ENCODE peak calls at places on chromosome 11, in six cellular contexts. One of them, this sample, is unnamed.

GRCh38 chr11:116928102-116928777 is 90.8 kb upstream of the APOA1 start:
- DNase-seq in endothelial cell of umbilical vein: no peak
- DNase-seq in fibroblast of lung: no peak
- DNase-seq in ovary: no peak
- DNase-seq in left ventricle myocardium inferior: no peak
- DNase-seq in GM23338: no peak
- DNase-seq in this sample: no peak

GRCh38 chr11:47766363-47767227 is 546 bp downstream of the FNBP4 start:
- DNase-seq in endothelial cell of umbilical vein: peak; percentile 73
- DNase-seq in fibroblast of lung: peak; percentile 76
- DNase-seq in ovary: peak; percentile 71
- DNase-seq in left ventricle myocardium inferior: peak; percentile 61
- DNase-seq in GM23338: peak; percentile 41
- DNase-seq in this sample: peak; percentile 72

GRCh38 chr11:58788355-58789023 is 56.0 kb downstream of the GLYATL2 start:
- DNase-seq in endothelial cell of umbilical vein: peak; percentile 42
- DNase-seq in fibroblast of lung: peak; percentile 38
- DNase-seq in ovary: no peak
- DNase-seq in left ventricle myocardium inferior: no peak
- DNase-seq in GM23338: peak; percentile 81
- DNase-seq in this sample: peak; percentile 45

GRCh38 chr11:64742087-64742939 is 1.6 kb downstream of the RASGRP2 start:
- DNase-seq in endothelial cell of umbilical vein: no peak
- DNase-seq in fibroblast of lung: no peak
- DNase-seq in ovary: no peak
- DNase-seq in left ventricle myocardium inferior: no peak
- DNase-seq in GM23338: peak; percentile 72
- DNase-seq in this sample: no peak

GRCh38 chr11:102603576-102603975 is 21.6 kb downstream of the MMP20 start:
- DNase-seq in endothelial cell of umbilical vein: no peak
- DNase-seq in fibroblast of lung: no peak
- DNase-seq in ovary: no peak
- DNase-seq in left ventricle myocardium inferior: no peak
- DNase-seq in GM23338: no peak
- DNase-seq in this sample: no peak

GRCh38 chr11:121614661-121615240 is 162.0 kb upstream of the SORL1-AS1 start:
- DNase-seq in endothelial cell of umbilical vein: peak; percentile 66
- DNase-seq in fibroblast of lung: no peak
- DNase-seq in ovary: no peak
- DNase-seq in left ventricle myocardium inferior: no peak
- DNase-seq in GM23338: peak; percentile 26
- DNase-seq in this sample: no peak

GRCh38 chr11:119316729-119317591 is at the start of gene MCAM:
- DNase-seq in endothelial cell of umbilical vein: peak; percentile 65
- DNase-seq in fibroblast of lung: peak; percentile 33
- DNase-seq in ovary: no peak
- DNase-seq in left ventricle myocardium inferior: peak; percentile 50
- DNase-seq in GM23338: peak; percentile 66
- DNase-seq in this sample: no peak

GRCh38 chr11:69049490-69049867 is 747 bp downstream of the TPCN2 start:
- DNase-seq in endothelial cell of umbilical vein: no peak
- DNase-seq in fibroblast of lung: no peak
- DNase-seq in ovary: no peak
- DNase-seq in left ventricle myocardium inferior: no peak
- DNase-seq in GM23338: no peak
- DNase-seq in this sample: no peak

GRCh38 chr11:65504671-65505433 is 6.0 kb downstream of the MALAT1 start:
- DNase-seq in endothelial cell of umbilical vein: peak; percentile 35
- DNase-seq in fibroblast of lung: peak; percentile 47
- DNase-seq in ovary: peak; percentile 53
- DNase-seq in left ventricle myocardium inferior: no peak
- DNase-seq in GM23338: no peak
- DNase-seq in this sample: no peak

GRCh38 chr11:44729718-44730117 is 3.0 kb downstream of the TSPAN18 start:
- DNase-seq in endothelial cell of umbilical vein: peak; percentile 44
- DNase-seq in fibroblast of lung: no peak
- DNase-seq in ovary: no peak
- DNase-seq in left ventricle myocardium inferior: no peak
- DNase-seq in GM23338: no peak
- DNase-seq in this sample: no peak

GRCh38 chr11:11349870-11350325 is 3.2 kb downstream of the CSNK2A3 start:
- DNase-seq in endothelial cell of umbilical vein: peak; percentile 56
- DNase-seq in fibroblast of lung: peak; percentile 90
- DNase-seq in ovary: no peak
- DNase-seq in left ventricle myocardium inferior: no peak
- DNase-seq in GM23338: no peak
- DNase-seq in this sample: peak; percentile 18

GRCh38 chr11:95134491-95134890 is 44.8 kb downstream of the ENDOD1 start:
- DNase-seq in endothelial cell of umbilical vein: no peak
- DNase-seq in fibroblast of lung: peak; percentile 36
- DNase-seq in ovary: no peak
- DNase-seq in left ventricle myocardium inferior: no peak
- DNase-seq in GM23338: no peak
- DNase-seq in this sample: no peak

GRCh38 chr11:80173487-80174136 is 732.8 kb upstream of the TENM4 start:
- DNase-seq in endothelial cell of umbilical vein: no peak
- DNase-seq in fibroblast of lung: no peak
- DNase-seq in ovary: no peak
- DNase-seq in left ventricle myocardium inferior: no peak
- DNase-seq in GM23338: peak; percentile 31
- DNase-seq in this sample: no peak

GRCh38 chr11:4991066-4991465 is 3.6 kb upstream of the OR51L1 start:
- DNase-seq in endothelial cell of umbilical vein: no peak
- DNase-seq in fibroblast of lung: no peak
- DNase-seq in ovary: no peak
- DNase-seq in left ventricle myocardium inferior: no peak
- DNase-seq in GM23338: peak; percentile 28
- DNase-seq in this sample: no peak

GRCh38 chr11:97454988-97455387 is 1065.2 kb downstream of the JRKL start:
- DNase-seq in endothelial cell of umbilical vein: peak; percentile 16
- DNase-seq in fibroblast of lung: peak; percentile 54
- DNase-seq in ovary: no peak
- DNase-seq in left ventricle myocardium inferior: no peak
- DNase-seq in GM23338: peak; percentile 20
- DNase-seq in this sample: no peak

GRCh38 chr11:119157088-119157487 is 8.2 kb downstream of the ABCG4 start:
- DNase-seq in endothelial cell of umbilical vein: no peak
- DNase-seq in fibroblast of lung: no peak
- DNase-seq in ovary: no peak
- DNase-seq in left ventricle myocardium inferior: no peak
- DNase-seq in GM23338: no peak
- DNase-seq in this sample: no peak

GRCh38 chr11:65437436-65438227 is 15.0 kb downstream of the NEAT1 start:
- DNase-seq in endothelial cell of umbilical vein: peak; percentile 38
- DNase-seq in fibroblast of lung: peak; percentile 53
- DNase-seq in ovary: no peak
- DNase-seq in left ventricle myocardium inferior: no peak
- DNase-seq in GM23338: no peak
- DNase-seq in this sample: no peak

GRCh38 chr11:77407613-77408012 is 66.3 kb downstream of the PAK1 start:
- DNase-seq in endothelial cell of umbilical vein: peak; percentile 96
- DNase-seq in fibroblast of lung: peak; percentile 83
- DNase-seq in ovary: peak; percentile 20
- DNase-seq in left ventricle myocardium inferior: no peak
- DNase-seq in GM23338: peak; percentile 21
- DNase-seq in this sample: peak; percentile 85

GRCh38 chr11:124920870-124921609 is 2.0 kb downstream of the HEPN1 start:
- DNase-seq in endothelial cell of umbilical vein: peak; percentile 82
- DNase-seq in fibroblast of lung: peak; percentile 74
- DNase-seq in ovary: peak; percentile 87
- DNase-seq in left ventricle myocardium inferior: peak; percentile 81
- DNase-seq in GM23338: peak; percentile 83
- DNase-seq in this sample: peak; percentile 60

GRCh38 chr11:13487661-13488030 is 8.2 kb downstream of the PTH start:
- DNase-seq in endothelial cell of umbilical vein: peak; percentile 16
- DNase-seq in fibroblast of lung: no peak
- DNase-seq in ovary: no peak
- DNase-seq in left ventricle myocardium inferior: no peak
- DNase-seq in GM23338: peak; percentile 75
- DNase-seq in this sample: peak; percentile 37

GRCh38 chr11:114200785-114201184 is 95.4 kb upstream of the NNMT start:
- DNase-seq in endothelial cell of umbilical vein: no peak
- DNase-seq in fibroblast of lung: no peak
- DNase-seq in ovary: no peak
- DNase-seq in left ventricle myocardium inferior: no peak
- DNase-seq in GM23338: no peak
- DNase-seq in this sample: no peak
- H3K27ac ChIP-seq in endothelial cell of umbilical vein: no peak overlapping the region
- H3K27ac ChIP-seq in fibroblast of lung: no peak overlapping the region
- H3K27ac ChIP-seq in ovary: no peak overlapping the region
- H3K27ac ChIP-seq in left ventricle myocardium inferior: peak overlapping the region; percentile 95
- H3K27ac ChIP-seq in GM23338: no peak overlapping the region
- H3K27ac ChIP-seq in this sample: no peak overlapping the region

GRCh38 chr11:45920531-45921477 is 1.7 kb upstream of the LARGE2 start:
- DNase-seq in endothelial cell of umbilical vein: no peak
- DNase-seq in fibroblast of lung: no peak
- DNase-seq in ovary: no peak
- DNase-seq in left ventricle myocardium inferior: no peak
- DNase-seq in GM23338: no peak
- DNase-seq in this sample: no peak
- H3K4me3 ChIP-seq in endothelial cell of umbilical vein: no peak overlapping the region
- H3K4me3 ChIP-seq in fibroblast of lung: no peak overlapping the region
- H3K4me3 ChIP-seq in ovary: no peak overlapping the region
- H3K4me3 ChIP-seq in left ventricle myocardium inferior: no peak overlapping the region
- H3K4me3 ChIP-seq in GM23338: peak overlapping the region; percentile 91
- H3K4me3 ChIP-seq in this sample: no peak overlapping the region

GRCh38 chr11:67420646-67421420 is 5.4 kb downstream of the CARNS1 start:
- DNase-seq in endothelial cell of umbilical vein: peak; percentile 92
- DNase-seq in fibroblast of lung: peak; percentile 82
- DNase-seq in ovary: peak; percentile 97
- DNase-seq in left ventricle myocardium inferior: peak; percentile 97
- DNase-seq in GM23338: peak; percentile 96
- DNase-seq in this sample: peak; percentile 99
- H3K4me1 ChIP-seq in endothelial cell of umbilical vein: peaks cover 4% of the 10 kb centered on the region
- H3K4me1 ChIP-seq in fibroblast of lung: peaks cover 5% of the 10 kb centered on the region
- H3K4me1 ChIP-seq in ovary: peaks cover 6% of the 10 kb centered on the region
- H3K4me1 ChIP-seq in left ventricle myocardium inferior: peaks cover 51% of the 10 kb centered on the region
- H3K4me1 ChIP-seq in GM23338: peaks cover 15% of the 10 kb centered on the region
- H3K4me1 ChIP-seq in this sample: no peaks in the 10 kb centered on the region

GRCh38 chr11:8389034-8389996 is 125.6 kb upstream of the LMO1 start:
- DNase-seq in endothelial cell of umbilical vein: no peak
- DNase-seq in fibroblast of lung: peak; percentile 13
- DNase-seq in ovary: no peak
- DNase-seq in left ventricle myocardium inferior: no peak
- DNase-seq in GM23338: peak; percentile 17
- DNase-seq in this sample: no peak
- H3K27ac ChIP-seq in endothelial cell of umbilical vein: no peak overlapping the region
- H3K27ac ChIP-seq in fibroblast of lung: no peak overlapping the region
- H3K27ac ChIP-seq in ovary: no peak overlapping the region
- H3K27ac ChIP-seq in left ventricle myocardium inferior: no peak overlapping the region
- H3K27ac ChIP-seq in GM23338: no peak overlapping the region
- H3K27ac ChIP-seq in this sample: no peak overlapping the region

GRCh38 chr11:19714093-19714386 is 1.4 kb downstream of the NAV2 start:
- DNase-seq in endothelial cell of umbilical vein: peak; percentile 46
- DNase-seq in fibroblast of lung: no peak
- DNase-seq in ovary: no peak
- DNase-seq in left ventricle myocardium inferior: no peak
- DNase-seq in GM23338: peak; percentile 54
- DNase-seq in this sample: no peak
- H3K4me3 ChIP-seq in endothelial cell of umbilical vein: peak overlapping the region; percentile 56
- H3K4me3 ChIP-seq in fibroblast of lung: peak overlapping the region; percentile 94
- H3K4me3 ChIP-seq in ovary: peak overlapping the region; percentile 66
- H3K4me3 ChIP-seq in left ventricle myocardium inferior: peak overlapping the region; percentile 87
- H3K4me3 ChIP-seq in GM23338: peak overlapping the region; percentile 71
- H3K4me3 ChIP-seq in this sample: peak overlapping the region; percentile 53

DNA sequence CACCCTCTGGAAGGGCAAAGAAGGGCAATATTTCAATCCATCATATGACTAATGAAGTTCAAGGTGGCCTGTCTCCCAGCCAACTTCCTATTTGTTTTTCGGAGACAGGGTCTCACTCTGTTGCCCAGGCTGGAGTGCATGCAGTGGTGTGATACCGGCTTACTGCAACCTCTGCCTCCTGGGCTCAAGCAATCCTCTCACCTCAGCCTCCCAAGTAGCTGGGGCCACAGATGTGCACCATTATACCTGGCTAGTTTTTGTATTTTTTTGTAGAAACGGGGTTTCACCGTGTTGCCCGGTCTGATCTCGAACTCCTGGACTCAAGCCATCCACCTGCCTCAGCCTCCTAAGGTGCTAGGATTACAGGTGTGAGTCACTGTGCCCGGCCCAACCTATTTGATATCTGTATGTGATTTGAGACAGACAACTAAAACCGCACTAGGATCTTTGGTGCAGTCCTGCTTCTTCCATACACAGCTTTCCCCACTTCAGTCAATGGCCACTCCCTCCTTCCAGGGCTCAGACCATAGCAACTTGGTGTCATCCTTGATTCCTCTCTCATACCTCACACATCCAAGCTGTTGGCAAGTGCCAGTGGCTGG is 13.3 kb downstream of the ABTB2 start:
- DNase-seq in endothelial cell of umbilical vein: no peak
- DNase-seq in fibroblast of lung: no peak
- DNase-seq in ovary: no peak
- DNase-seq in left ventricle myocardium inferior: no peak
- DNase-seq in GM23338: no peak
- DNase-seq in this sample: no peak
- H3K4me1 ChIP-seq in endothelial cell of umbilical vein: no peaks in the 10 kb centered on the region
- H3K4me1 ChIP-seq in fibroblast of lung: peaks cover 33% of the 10 kb centered on the region
- H3K4me1 ChIP-seq in ovary: peaks cover 19% of the 10 kb centered on the region
- H3K4me1 ChIP-seq in left ventricle myocardium inferior: peaks cover 83% of the 10 kb centered on the region
- H3K4me1 ChIP-seq in GM23338: peaks cover 10% of the 10 kb centered on the region
- H3K4me1 ChIP-seq in this sample: no peaks in the 10 kb centered on the region

DNA sequence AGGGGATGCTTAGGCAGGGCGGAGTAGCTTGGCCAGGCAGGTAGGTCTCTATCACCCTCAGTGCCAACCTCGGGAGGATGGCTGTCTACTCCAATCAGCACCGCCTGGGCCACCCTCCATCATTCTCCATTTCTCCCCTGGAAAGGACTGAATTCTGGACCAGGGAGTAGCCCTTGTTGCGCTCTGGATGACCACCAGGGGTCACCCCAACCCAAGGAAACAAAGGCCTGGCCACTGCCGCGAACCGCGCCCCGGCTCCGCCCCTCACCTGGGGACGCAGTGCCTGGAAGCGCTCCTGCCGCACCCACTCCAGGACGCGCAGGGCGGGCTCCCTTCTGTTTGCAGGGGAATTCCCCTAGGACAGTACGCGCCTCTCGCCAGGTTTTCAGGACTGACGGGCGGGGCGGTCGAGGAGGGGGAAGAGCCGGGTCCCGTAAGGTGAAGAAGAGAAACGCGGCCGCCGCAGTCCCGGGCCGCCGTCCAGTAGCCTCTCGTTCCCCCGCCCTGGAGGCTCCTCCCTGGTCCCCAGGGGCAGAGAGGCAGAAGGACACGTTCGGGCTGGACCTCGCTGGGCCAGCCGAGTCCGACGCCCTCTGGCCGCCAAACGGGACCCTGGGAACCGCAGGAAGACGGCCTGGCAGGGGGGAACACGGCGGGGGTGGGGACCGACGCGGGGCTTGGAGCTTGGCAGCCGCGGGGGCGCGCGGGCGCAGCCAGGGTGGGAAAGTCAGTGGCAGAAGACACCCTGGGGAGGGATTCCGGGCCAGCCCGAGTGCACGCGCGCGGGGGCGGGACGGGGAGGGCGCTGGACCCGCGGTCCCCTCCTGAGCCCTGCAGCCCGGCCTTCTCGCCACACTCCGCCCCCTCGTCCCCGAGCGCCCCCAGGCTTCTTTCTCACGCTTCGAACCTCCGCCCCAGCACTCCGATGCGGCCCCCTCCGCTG is 7.1 kb downstream of the SCN4B start:
- DNase-seq in endothelial cell of umbilical vein: peak; percentile 59
- DNase-seq in fibroblast of lung: peak; percentile 52
- DNase-seq in ovary: peak; percentile 78
- DNase-seq in left ventricle myocardium inferior: peak; percentile 87
- DNase-seq in GM23338: peak; percentile 91
- DNase-seq in this sample: peak; percentile 97
- H3K27ac ChIP-seq in endothelial cell of umbilical vein: no peak overlapping the region
- H3K27ac ChIP-seq in fibroblast of lung: no peak overlapping the region
- H3K27ac ChIP-seq in ovary: no peak overlapping the region
- H3K27ac ChIP-seq in left ventricle myocardium inferior: peak overlapping the region; percentile 71
- H3K27ac ChIP-seq in GM23338: no peak overlapping the region
- H3K27ac ChIP-seq in this sample: no peak overlapping the region

This sample was measured in colonic mucosa.